ENCODE peak calls at places on chromosomes 2 and 18, in four cellular contexts. One of them, this sample, is unnamed.

GRCh38 chr2:27095745-27096651 is 9.4 kb downstream of the KHK start:
- DNase-seq in tibial artery: no peak
- DNase-seq in cardiac muscle cell: peak
- DNase-seq in effector memory CD4-positive, alpha-beta T cell: no peak
- DNase-seq in this sample: peak

GRCh38 chr18:51480562-51481261 is 283.2 kb upstream of the MEX3C start:
- DNase-seq in tibial artery: no peak
- DNase-seq in cardiac muscle cell: no peak
- DNase-seq in effector memory CD4-positive, alpha-beta T cell: no peak
- DNase-seq in this sample: no peak

GRCh38 chr18:7784171-7784570 is 217.1 kb downstream of the PTPRM start:
- DNase-seq in tibial artery: no peak
- DNase-seq in cardiac muscle cell: no peak
- DNase-seq in effector memory CD4-positive, alpha-beta T cell: no peak
- DNase-seq in this sample: no peak

GRCh38 chr2:102848366-102848839 is 86.6 kb downstream of the TMEM182 start:
- DNase-seq in tibial artery: peak
- DNase-seq in cardiac muscle cell: peak
- DNase-seq in effector memory CD4-positive, alpha-beta T cell: no peak
- DNase-seq in this sample: no peak

GRCh38 chr2:85826990-85827878 is 61.6 kb downstream of the ST3GAL5 start:
- DNase-seq in tibial artery: peak
- DNase-seq in cardiac muscle cell: peak
- DNase-seq in effector memory CD4-positive, alpha-beta T cell: peak
- DNase-seq in this sample: peak

GRCh38 chr2:191048073-191048472 is 34.1 kb upstream of the STAT1 start:
- DNase-seq in tibial artery: no peak
- DNase-seq in cardiac muscle cell: no peak
- DNase-seq in effector memory CD4-positive, alpha-beta T cell: no peak
- DNase-seq in this sample: no peak

GRCh38 chr2:199018826-199019225 is 438.9 kb downstream of the SATB2 start:
- DNase-seq in tibial artery: no peak
- DNase-seq in cardiac muscle cell: no peak
- DNase-seq in effector memory CD4-positive, alpha-beta T cell: no peak
- DNase-seq in this sample: no peak

GRCh38 chr2:233084488-233084887 is 24.3 kb downstream of the INPP5D start:
- DNase-seq in tibial artery: peak
- DNase-seq in cardiac muscle cell: peak
- DNase-seq in effector memory CD4-positive, alpha-beta T cell: peak
- DNase-seq in this sample: no peak

GRCh38 chr18:37222383-37223378 is 342.9 kb downstream of the CELF4 start:
- DNase-seq in tibial artery: no peak
- DNase-seq in cardiac muscle cell: no peak
- DNase-seq in effector memory CD4-positive, alpha-beta T cell: no peak
- DNase-seq in this sample: no peak

GRCh38 chr2:133642831-133643230 is 74.6 kb upstream of the NCKAP5 start:
- DNase-seq in tibial artery: no peak
- DNase-seq in cardiac muscle cell: peak
- DNase-seq in effector memory CD4-positive, alpha-beta T cell: no peak
- DNase-seq in this sample: no peak

GRCh38 chr2:24313744-24314632 is 46.3 kb downstream of the ITSN2 start:
- DNase-seq in tibial artery: no peak
- DNase-seq in cardiac muscle cell: no peak
- DNase-seq in effector memory CD4-positive, alpha-beta T cell: no peak
- DNase-seq in this sample: no peak

GRCh38 chr2:236341066-236341465 is 76.9 kb upstream of the ASB18 start:
- DNase-seq in tibial artery: no peak
- DNase-seq in cardiac muscle cell: no peak
- DNase-seq in effector memory CD4-positive, alpha-beta T cell: no peak
- DNase-seq in this sample: no peak

GRCh38 chr2:236916181-236916580 is 169.5 kb upstream of the COPS8 start:
- DNase-seq in tibial artery: no peak
- DNase-seq in cardiac muscle cell: no peak
- DNase-seq in effector memory CD4-positive, alpha-beta T cell: no peak
- DNase-seq in this sample: no peak

GRCh38 chr2:30710016-30710415 is 97.2 kb downstream of the CAPN13 start:
- DNase-seq in tibial artery: peak
- DNase-seq in cardiac muscle cell: no peak
- DNase-seq in effector memory CD4-positive, alpha-beta T cell: no peak
- DNase-seq in this sample: no peak

GRCh38 chr2:222024934-222025890 is 273.6 kb downstream of the PAX3 start:
- DNase-seq in tibial artery: no peak
- DNase-seq in cardiac muscle cell: peak
- DNase-seq in effector memory CD4-positive, alpha-beta T cell: no peak
- DNase-seq in this sample: peak

GRCh38 chr2:55014962-55015939 is 35.0 kb downstream of the RTN4 start:
- DNase-seq in tibial artery: no peak
- DNase-seq in cardiac muscle cell: peak
- DNase-seq in effector memory CD4-positive, alpha-beta T cell: no peak
- DNase-seq in this sample: peak

GRCh38 chr2:180370476-180371205 is 363.5 kb upstream of the CWC22 start:
- DNase-seq in tibial artery: no peak
- DNase-seq in cardiac muscle cell: no peak
- DNase-seq in effector memory CD4-positive, alpha-beta T cell: no peak
- DNase-seq in this sample: no peak

GRCh38 chr2:231058761-231059550 is 2.3 kb downstream of the PSMD1 start:
- DNase-seq in tibial artery: no peak
- DNase-seq in cardiac muscle cell: peak
- DNase-seq in effector memory CD4-positive, alpha-beta T cell: no peak
- DNase-seq in this sample: no peak

GRCh38 chr2:26513261-26513660 is 35.3 kb upstream of the OTOF start:
- DNase-seq in tibial artery: no peak
- DNase-seq in cardiac muscle cell: no peak
- DNase-seq in effector memory CD4-positive, alpha-beta T cell: no peak
- DNase-seq in this sample: no peak

GRCh38 chr2:234495801-234496441 is 960 bp downstream of the ARL4C start:
- DNase-seq in tibial artery: no peak
- DNase-seq in cardiac muscle cell: peak
- DNase-seq in effector memory CD4-positive, alpha-beta T cell: no peak
- DNase-seq in this sample: no peak

GRCh38 chr2:101737478-101738240 is 40.2 kb downstream of the MAP4K4 start:
- DNase-seq in tibial artery: no peak
- DNase-seq in cardiac muscle cell: no peak
- DNase-seq in effector memory CD4-positive, alpha-beta T cell: no peak
- DNase-seq in this sample: no peak

GRCh38 chr2:30098271-30099005 is 48.4 kb upstream of the YPEL5 start:
- DNase-seq in tibial artery: no peak
- DNase-seq in cardiac muscle cell: no peak
- DNase-seq in effector memory CD4-positive, alpha-beta T cell: no peak
- DNase-seq in this sample: no peak

GRCh38 chr18:36662000-36662399 is 166.8 kb downstream of the TPGS2 start:
- DNase-seq in tibial artery: no peak
- DNase-seq in cardiac muscle cell: peak
- DNase-seq in effector memory CD4-positive, alpha-beta T cell: no peak
- DNase-seq in this sample: peak

GRCh38 chr2:119728421-119728820 is 31.3 kb upstream of the PTPN4 start:
- DNase-seq in tibial artery: no peak
- DNase-seq in cardiac muscle cell: no peak
- DNase-seq in effector memory CD4-positive, alpha-beta T cell: no peak
- DNase-seq in this sample: no peak

GRCh38 chr2:181678744-181679543 is 1.4 kb downstream of the NEUROD1 start:
- DNase-seq in tibial artery: no peak
- DNase-seq in cardiac muscle cell: no peak
- DNase-seq in effector memory CD4-positive, alpha-beta T cell: no peak
- DNase-seq in this sample: no peak

GRCh38 chr2:8475349-8476045 is 206.4 kb upstream of the ID2 start:
- DNase-seq in tibial artery: peak
- DNase-seq in cardiac muscle cell: no peak
- DNase-seq in effector memory CD4-positive, alpha-beta T cell: peak
- DNase-seq in this sample: no peak

GRCh38 chr2:106900130-106900529 is 14.2 kb upstream of the ST6GAL2 start:
- DNase-seq in tibial artery: no peak
- DNase-seq in cardiac muscle cell: no peak
- DNase-seq in effector memory CD4-positive, alpha-beta T cell: no peak
- DNase-seq in this sample: no peak

GRCh38 chr2:44950646-44951045 is 9.1 kb downstream of the SIX3 start:
- DNase-seq in tibial artery: no peak
- DNase-seq in cardiac muscle cell: no peak
- DNase-seq in effector memory CD4-positive, alpha-beta T cell: no peak
- DNase-seq in this sample: no peak

GRCh38 chr2:232525796-232526195 is at the start of gene CHRND:
- DNase-seq in tibial artery: no peak
- DNase-seq in cardiac muscle cell: peak
- DNase-seq in effector memory CD4-positive, alpha-beta T cell: no peak
- DNase-seq in this sample: no peak

GRCh38 chr2:12616456-12617163 is 100.1 kb upstream of the TRIB2 start:
- DNase-seq in tibial artery: no peak
- DNase-seq in cardiac muscle cell: no peak
- DNase-seq in effector memory CD4-positive, alpha-beta T cell: no peak
- DNase-seq in this sample: no peak

GRCh38 chr18:79980585-79980984 is 7.8 kb downstream of the TXNL4A start:
- DNase-seq in tibial artery: no peak
- DNase-seq in cardiac muscle cell: no peak
- DNase-seq in effector memory CD4-positive, alpha-beta T cell: no peak
- DNase-seq in this sample: no peak

GRCh38 chr18:79983793-79984192 is 4.6 kb downstream of the TXNL4A start:
- DNase-seq in tibial artery: no peak
- DNase-seq in cardiac muscle cell: no peak
- DNase-seq in effector memory CD4-positive, alpha-beta T cell: no peak
- DNase-seq in this sample: no peak

GRCh38 chr18:79985172-79985571 is 3.2 kb downstream of the TXNL4A start:
- DNase-seq in tibial artery: no peak
- DNase-seq in cardiac muscle cell: no peak
- DNase-seq in effector memory CD4-positive, alpha-beta T cell: no peak
- DNase-seq in this sample: no peak

GRCh38 chr18:79982736-79983135 is 5.6 kb downstream of the TXNL4A start:
- DNase-seq in tibial artery: no peak
- DNase-seq in cardiac muscle cell: peak
- DNase-seq in effector memory CD4-positive, alpha-beta T cell: no peak
- DNase-seq in this sample: no peak

DNA sequence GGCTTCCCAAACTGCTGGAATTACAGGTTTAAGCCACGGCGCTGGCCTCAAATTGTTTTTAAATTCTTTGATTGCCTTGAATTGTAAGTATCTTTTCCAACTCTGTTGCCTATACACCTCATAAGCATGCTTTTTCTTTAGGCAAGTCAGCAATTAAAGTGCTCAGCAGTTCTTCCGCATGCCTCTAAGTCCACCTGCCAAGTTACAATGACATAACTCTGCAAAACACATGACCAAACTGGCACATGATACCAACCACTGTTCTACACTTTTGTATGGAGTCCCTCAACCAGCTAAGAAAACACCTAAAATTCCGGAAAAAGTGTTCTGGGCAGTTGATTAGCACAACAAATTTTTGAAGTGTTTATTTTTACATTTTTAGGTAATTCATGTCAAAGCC is 5.1 kb downstream of the TXNL4A start:
- DNase-seq in tibial artery: no peak
- DNase-seq in cardiac muscle cell: no peak
- DNase-seq in effector memory CD4-positive, alpha-beta T cell: no peak
- DNase-seq in this sample: no peak
- H3K4me3 ChIP-seq in tibial artery: no peak
- H3K4me3 ChIP-seq in cardiac muscle cell: no peak
- H3K4me3 ChIP-seq in effector memory CD4-positive, alpha-beta T cell: no peak
- H3K4me3 ChIP-seq in this sample: no peak

DNA sequence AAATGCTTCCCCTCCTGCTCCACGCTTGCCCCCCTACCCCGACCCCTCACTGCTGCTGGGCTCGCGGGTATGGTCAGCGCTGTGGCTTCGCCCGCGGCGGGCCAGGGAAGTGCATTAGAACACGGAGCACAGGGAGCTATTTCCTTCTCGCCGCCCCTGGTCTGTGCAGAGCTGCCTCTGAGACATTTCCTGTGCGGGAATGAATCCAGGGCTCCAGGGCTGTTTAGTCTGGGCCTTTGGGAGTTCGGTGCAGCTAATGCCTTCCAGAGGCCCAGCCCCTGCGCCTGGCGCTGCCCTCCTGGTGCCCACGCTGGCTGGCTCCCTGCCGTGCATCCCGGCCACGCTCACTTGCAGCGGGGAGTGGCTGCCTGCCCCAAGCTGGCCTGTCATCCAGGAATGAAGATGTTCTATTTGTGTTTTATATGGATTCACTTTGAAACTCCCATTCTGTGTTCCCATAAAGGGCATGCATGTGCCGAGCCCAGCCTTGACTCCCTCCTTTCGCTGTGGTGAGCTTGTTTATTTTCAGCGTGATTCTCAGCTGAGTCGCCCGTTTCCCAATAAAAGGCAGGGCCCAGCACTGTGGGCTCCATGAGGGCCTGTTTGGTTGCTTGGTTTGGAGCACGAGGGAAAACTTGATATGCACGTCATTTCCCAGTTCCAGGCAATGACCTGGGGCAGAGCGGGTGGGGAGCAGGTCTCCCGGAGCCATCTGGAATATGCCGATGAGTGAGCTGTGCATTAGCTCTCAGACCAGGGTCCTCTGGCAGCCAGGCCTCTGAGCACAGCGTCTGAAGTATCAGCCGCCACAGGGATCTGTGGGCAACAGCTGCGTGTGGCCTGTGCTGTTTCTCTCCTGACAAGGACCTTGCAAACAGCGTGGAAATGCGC is 42.7 kb downstream of the SH3RF3 start:
- DNase-seq in tibial artery: peak
- DNase-seq in cardiac muscle cell: peak
- DNase-seq in effector memory CD4-positive, alpha-beta T cell: no peak
- DNase-seq in this sample: no peak
- H3K4me3 ChIP-seq in tibial artery: peak
- H3K4me3 ChIP-seq in cardiac muscle cell: no peak
- H3K4me3 ChIP-seq in effector memory CD4-positive, alpha-beta T cell: no peak
- H3K4me3 ChIP-seq in this sample: no peak

GRCh38 chr18:12908706-12909105 is 24.7 kb upstream of the PTPN2 start:
- DNase-seq in tibial artery: no peak
- DNase-seq in cardiac muscle cell: peak
- DNase-seq in effector memory CD4-positive, alpha-beta T cell: no peak
- DNase-seq in this sample: no peak
- H3K4me3 ChIP-seq in tibial artery: no peak
- H3K4me3 ChIP-seq in cardiac muscle cell: no peak
- H3K4me3 ChIP-seq in effector memory CD4-positive, alpha-beta T cell: no peak
- H3K4me3 ChIP-seq in this sample: no peak

GRCh38 chr18:13444430-13445240 is 226.1 kb downstream of the LDLRAD4 start:
- DNase-seq in tibial artery: peak
- DNase-seq in cardiac muscle cell: no peak
- DNase-seq in effector memory CD4-positive, alpha-beta T cell: no peak
- DNase-seq in this sample: peak
- H3K4me3 ChIP-seq in tibial artery: no peak
- H3K4me3 ChIP-seq in cardiac muscle cell: no peak
- H3K4me3 ChIP-seq in effector memory CD4-positive, alpha-beta T cell: no peak
- H3K4me3 ChIP-seq in this sample: peak

GRCh38 chr2:15937882-15938802 is 2.2 kb upstream of the MYCN start:
- DNase-seq in tibial artery: no peak
- DNase-seq in cardiac muscle cell: no peak
- DNase-seq in effector memory CD4-positive, alpha-beta T cell: no peak
- DNase-seq in this sample: no peak
- H3K4me3 ChIP-seq in tibial artery: no peak
- H3K4me3 ChIP-seq in cardiac muscle cell: no peak
- H3K4me3 ChIP-seq in effector memory CD4-positive, alpha-beta T cell: no peak
- H3K4me3 ChIP-seq in this sample: no peak

This sample was measured in Jurkat, Clone E6-1.